ENCODE peak calls at places on chromosomes 4 and X, in seven cellular contexts. One of them, this sample, is unnamed.

GRCh38 chr4:159639924-159640323 is 537.0 kb downstream of the RAPGEF2 start:
- DNase-seq in PC-3: no peak
- DNase-seq in coronary artery: no peak
- DNase-seq in nephron progenitor cell: no peak
- DNase-seq in transverse colon: no peak
- DNase-seq in fibroblast of lung: no peak
- DNase-seq in WTC11: no peak
- DNase-seq in this sample: no peak

GRCh38 chr4:24472514-24473308 is 111.6 kb downstream of the DHX15 start:
- DNase-seq in nephron progenitor cell: peak; percentile 85
- DNase-seq in fibroblast of lung: peak; percentile 88
- DNase-seq in PC-3: peak; percentile 65
- DNase-seq in coronary artery: peak; percentile 84
- DNase-seq in WTC11: peak; percentile 86
- DNase-seq in transverse colon: peak; percentile 72
- DNase-seq in this sample: peak; percentile 90

GRCh38 chr4:148310756-148311155 is 131.5 kb downstream of the NR3C2 start:
- DNase-seq in transverse colon: no peak
- DNase-seq in PC-3: no peak
- DNase-seq in nephron progenitor cell: no peak
- DNase-seq in fibroblast of lung: no peak
- DNase-seq in coronary artery: no peak
- DNase-seq in WTC11: no peak
- DNase-seq in this sample: no peak

GRCh38 chr4:11782859-11783258 is 354.2 kb upstream of the HS3ST1 start:
- DNase-seq in PC-3: no peak
- DNase-seq in nephron progenitor cell: no peak
- DNase-seq in WTC11: no peak
- DNase-seq in coronary artery: no peak
- DNase-seq in fibroblast of lung: no peak
- DNase-seq in transverse colon: no peak
- DNase-seq in this sample: no peak

GRCh38 chrX:40853816-40854123 is 118.4 kb upstream of the MED14 start:
- DNase-seq in WTC11: no peak
- DNase-seq in coronary artery: no peak
- DNase-seq in transverse colon: no peak
- DNase-seq in nephron progenitor cell: no peak
- DNase-seq in fibroblast of lung: no peak
- DNase-seq in PC-3: no peak
- DNase-seq in this sample: no peak

GRCh38 chr4:118034061-118034785 is at the start of gene NDST3:
- DNase-seq in nephron progenitor cell: peak; percentile 62
- DNase-seq in fibroblast of lung: peak; percentile 65
- DNase-seq in WTC11: peak; percentile 69
- DNase-seq in transverse colon: peak; percentile 39
- DNase-seq in coronary artery: no peak
- DNase-seq in PC-3: peak; percentile 66
- DNase-seq in this sample: no peak

GRCh38 chrX:1592128-1592862 is 891 bp downstream of the AKAP17A start:
- DNase-seq in coronary artery: no peak
- DNase-seq in WTC11: peak; percentile 36
- DNase-seq in PC-3: peak; percentile 19
- DNase-seq in fibroblast of lung: peak; percentile 12
- DNase-seq in transverse colon: peak; percentile 38
- DNase-seq in nephron progenitor cell: peak; percentile 37
- DNase-seq in this sample: no peak

GRCh38 chrX:56564921-56565861 is 1.8 kb downstream of the UBQLN2 start:
- DNase-seq in coronary artery: no peak
- DNase-seq in fibroblast of lung: no peak
- DNase-seq in transverse colon: no peak
- DNase-seq in PC-3: no peak
- DNase-seq in WTC11: no peak
- DNase-seq in nephron progenitor cell: peak; percentile 2
- DNase-seq in this sample: no peak

GRCh38 chrX:16466640-16467432 is 183.1 kb upstream of the S100G start:
- DNase-seq in coronary artery: no peak
- DNase-seq in fibroblast of lung: no peak
- DNase-seq in PC-3: peak; percentile 84
- DNase-seq in WTC11: no peak
- DNase-seq in nephron progenitor cell: no peak
- DNase-seq in transverse colon: no peak
- DNase-seq in this sample: no peak

GRCh38 chr4:139099366-139099982 is 77.5 kb downstream of the ELF2 start:
- DNase-seq in fibroblast of lung: peak; percentile 86
- DNase-seq in PC-3: peak; percentile 81
- DNase-seq in transverse colon: peak; percentile 71
- DNase-seq in nephron progenitor cell: peak; percentile 75
- DNase-seq in coronary artery: no peak
- DNase-seq in WTC11: peak; percentile 74
- DNase-seq in this sample: no peak

GRCh38 chr4:7581477-7581876 is 146.7 kb upstream of the PSAPL1 start:
- DNase-seq in WTC11: peak; percentile 78
- DNase-seq in transverse colon: no peak
- DNase-seq in fibroblast of lung: peak; percentile 12
- DNase-seq in nephron progenitor cell: peak; percentile 92
- DNase-seq in coronary artery: no peak
- DNase-seq in PC-3: no peak
- DNase-seq in this sample: peak; percentile 80

GRCh38 chr4:151690884-151691283 is 69.9 kb downstream of the GATB start:
- DNase-seq in fibroblast of lung: peak; percentile 28
- DNase-seq in WTC11: no peak
- DNase-seq in PC-3: no peak
- DNase-seq in transverse colon: no peak
- DNase-seq in nephron progenitor cell: no peak
- DNase-seq in coronary artery: no peak
- DNase-seq in this sample: no peak

GRCh38 chr4:175998782-175999181 is 66.9 kb upstream of the WDR17 start:
- DNase-seq in coronary artery: no peak
- DNase-seq in fibroblast of lung: peak; percentile 5
- DNase-seq in transverse colon: no peak
- DNase-seq in PC-3: peak; percentile 50
- DNase-seq in WTC11: peak; percentile 39
- DNase-seq in nephron progenitor cell: peak; percentile 18
- DNase-seq in this sample: no peak

GRCh38 chr4:54654753-54655152 is 3.0 kb upstream of the KIT start:
- DNase-seq in PC-3: no peak
- DNase-seq in transverse colon: no peak
- DNase-seq in fibroblast of lung: no peak
- DNase-seq in nephron progenitor cell: no peak
- DNase-seq in WTC11: no peak
- DNase-seq in coronary artery: no peak
- DNase-seq in this sample: no peak

GRCh38 chrX:80812176-80812575 is 2.5 kb upstream of the BRWD3 start:
- DNase-seq in WTC11: peak; percentile 40
- DNase-seq in nephron progenitor cell: no peak
- DNase-seq in coronary artery: no peak
- DNase-seq in fibroblast of lung: peak; percentile 26
- DNase-seq in transverse colon: peak; percentile 19
- DNase-seq in PC-3: peak; percentile 26
- DNase-seq in this sample: no peak

GRCh38 chrX:134513091-134513490 is 53.1 kb downstream of the HPRT1 start:
- DNase-seq in nephron progenitor cell: no peak
- DNase-seq in coronary artery: no peak
- DNase-seq in transverse colon: no peak
- DNase-seq in fibroblast of lung: peak; percentile 18
- DNase-seq in WTC11: no peak
- DNase-seq in PC-3: peak; percentile 42
- DNase-seq in this sample: no peak

GRCh38 chrX:154805696-154806091 is 409 bp upstream of the MPP1 start:
- DNase-seq in PC-3: no peak
- DNase-seq in fibroblast of lung: peak; percentile 43
- DNase-seq in coronary artery: no peak
- DNase-seq in nephron progenitor cell: no peak
- DNase-seq in transverse colon: no peak
- DNase-seq in WTC11: no peak
- DNase-seq in this sample: no peak

GRCh38 chrX:100658936-100659335 is 14.9 kb downstream of the SRPX2 start:
- DNase-seq in coronary artery: no peak
- DNase-seq in PC-3: no peak
- DNase-seq in nephron progenitor cell: no peak
- DNase-seq in WTC11: no peak
- DNase-seq in fibroblast of lung: peak; percentile 35
- DNase-seq in transverse colon: no peak
- DNase-seq in this sample: no peak

GRCh38 chr4:118680808-118681207 is 4.4 kb upstream of the METTL14 start:
- DNase-seq in coronary artery: no peak
- DNase-seq in fibroblast of lung: no peak
- DNase-seq in WTC11: no peak
- DNase-seq in nephron progenitor cell: no peak
- DNase-seq in PC-3: no peak
- DNase-seq in transverse colon: no peak
- DNase-seq in this sample: no peak

DNA sequence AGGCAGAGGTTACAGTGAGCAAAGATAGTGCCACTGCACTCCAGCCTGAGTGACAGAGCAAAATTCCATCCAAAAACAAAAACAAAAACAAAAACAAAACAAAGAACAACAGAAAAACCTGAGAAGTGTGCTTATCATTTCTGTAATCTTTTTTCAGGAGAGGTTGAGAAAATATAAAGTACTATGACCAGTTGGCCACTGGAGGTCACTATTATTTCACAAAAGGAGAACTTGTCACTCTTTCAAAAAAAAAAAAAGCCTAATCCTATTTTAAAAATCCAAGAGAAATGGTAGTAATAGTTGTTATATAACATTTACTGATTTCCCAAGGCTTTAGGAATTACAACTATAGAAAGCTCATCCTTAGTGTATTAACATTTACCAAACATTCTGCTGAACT is 24.9 kb upstream of the RNF150 start:
- DNase-seq in fibroblast of lung: peak; percentile 66
- DNase-seq in nephron progenitor cell: no peak
- DNase-seq in WTC11: no peak
- DNase-seq in coronary artery: no peak
- DNase-seq in transverse colon: no peak
- DNase-seq in PC-3: peak; percentile 51
- DNase-seq in this sample: no peak
- TF ChIP-seq CTCF in fibroblast of lung: no peak
- TF ChIP-seq CTCF in nephron progenitor cell: peak; percentile 69
- TF ChIP-seq CTCF in WTC11: no peak
- TF ChIP-seq CTCF in coronary artery: peak; percentile 22
- TF ChIP-seq CTCF in transverse colon: peak; percentile 38
- TF ChIP-seq CTCF in PC-3: peak; percentile 77
- TF ChIP-seq CTCF in this sample: peak; percentile 80

DNA sequence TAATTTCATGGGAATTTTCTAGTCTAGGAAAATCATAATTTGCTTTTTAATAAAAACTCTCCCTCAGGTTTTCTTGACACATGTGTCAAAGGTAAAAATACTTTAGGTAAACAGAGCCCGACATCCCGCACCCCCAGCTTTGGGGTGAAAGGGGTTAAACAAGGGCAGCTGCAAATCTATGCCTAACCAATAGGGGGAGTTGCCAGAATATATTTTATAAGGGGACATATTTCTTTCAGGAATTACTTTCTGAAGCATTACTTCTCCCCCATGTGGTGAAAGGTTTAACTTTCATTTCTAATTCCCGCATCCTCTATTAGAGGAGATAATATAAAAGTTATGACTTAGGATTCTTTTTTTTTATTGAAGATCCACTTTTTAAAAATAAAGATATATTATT is 53.9 kb upstream of the HEPH start:
- DNase-seq in coronary artery: no peak
- DNase-seq in PC-3: peak; percentile 51
- DNase-seq in transverse colon: peak; percentile 8
- DNase-seq in fibroblast of lung: peak; percentile 4
- DNase-seq in nephron progenitor cell: no peak
- DNase-seq in WTC11: peak; percentile 9
- DNase-seq in this sample: no peak
- TF ChIP-seq CTCF in coronary artery: no peak
- TF ChIP-seq CTCF in PC-3: peak; percentile 69
- TF ChIP-seq CTCF in transverse colon: peak; percentile 49
- TF ChIP-seq CTCF in fibroblast of lung: peak; percentile 38
- TF ChIP-seq CTCF in nephron progenitor cell: peak; percentile 27
- TF ChIP-seq CTCF in WTC11: peak; percentile 39
- TF ChIP-seq CTCF in this sample: peak; percentile 62

GRCh38 chr4:41319553-41319952 is 62.8 kb downstream of the UCHL1 start:
- DNase-seq in transverse colon: no peak
- DNase-seq in WTC11: no peak
- DNase-seq in coronary artery: no peak
- DNase-seq in fibroblast of lung: no peak
- DNase-seq in PC-3: peak; percentile 89
- DNase-seq in nephron progenitor cell: no peak
- DNase-seq in this sample: no peak

GRCh38 chr4:41320278-41320677 is 63.5 kb downstream of the UCHL1 start:
- DNase-seq in fibroblast of lung: no peak
- DNase-seq in PC-3: peak; percentile 68
- DNase-seq in coronary artery: no peak
- DNase-seq in WTC11: no peak
- DNase-seq in transverse colon: no peak
- DNase-seq in nephron progenitor cell: no peak
- DNase-seq in this sample: no peak

GRCh38 chr4:41318839-41319530 is 62.3 kb downstream of the UCHL1 start:
- DNase-seq in coronary artery: no peak
- DNase-seq in nephron progenitor cell: no peak
- DNase-seq in WTC11: no peak
- DNase-seq in fibroblast of lung: no peak
- DNase-seq in transverse colon: no peak
- DNase-seq in PC-3: peak; percentile 88
- DNase-seq in this sample: no peak

GRCh38 chr4:41321216-41321945 is 64.7 kb downstream of the UCHL1 start:
- DNase-seq in nephron progenitor cell: no peak
- DNase-seq in fibroblast of lung: no peak
- DNase-seq in PC-3: no peak
- DNase-seq in coronary artery: no peak
- DNase-seq in transverse colon: no peak
- DNase-seq in WTC11: no peak
- DNase-seq in this sample: no peak

DNA sequence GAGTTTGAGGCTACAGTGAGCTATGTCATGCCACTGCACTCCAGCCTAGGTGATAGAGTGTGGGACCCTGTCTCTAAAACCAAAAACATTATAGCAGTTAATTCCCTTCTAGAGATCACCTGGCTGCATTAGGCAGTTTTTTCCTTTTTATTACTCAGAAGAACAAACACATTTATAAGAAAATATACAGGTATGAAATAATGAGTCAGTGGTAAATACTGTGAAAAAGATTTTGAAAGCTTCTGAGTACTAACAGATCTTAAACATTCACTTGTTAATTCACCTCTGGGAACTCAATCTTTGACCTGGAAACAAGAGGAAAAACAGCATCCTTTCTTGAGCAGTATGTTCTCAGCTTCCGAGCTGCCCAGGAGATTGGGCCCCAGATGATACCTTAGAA is 64.1 kb downstream of the UCHL1 start:
- DNase-seq in PC-3: peak; percentile 59
- DNase-seq in coronary artery: no peak
- DNase-seq in WTC11: no peak
- DNase-seq in nephron progenitor cell: no peak
- DNase-seq in fibroblast of lung: no peak
- DNase-seq in transverse colon: no peak
- DNase-seq in this sample: no peak
- TF ChIP-seq CTCF in PC-3: no peak
- TF ChIP-seq CTCF in coronary artery: no peak
- TF ChIP-seq CTCF in WTC11: no peak
- TF ChIP-seq CTCF in nephron progenitor cell: no peak
- TF ChIP-seq CTCF in fibroblast of lung: no peak
- TF ChIP-seq CTCF in transverse colon: no peak
- TF ChIP-seq CTCF in this sample: no peak

DNA sequence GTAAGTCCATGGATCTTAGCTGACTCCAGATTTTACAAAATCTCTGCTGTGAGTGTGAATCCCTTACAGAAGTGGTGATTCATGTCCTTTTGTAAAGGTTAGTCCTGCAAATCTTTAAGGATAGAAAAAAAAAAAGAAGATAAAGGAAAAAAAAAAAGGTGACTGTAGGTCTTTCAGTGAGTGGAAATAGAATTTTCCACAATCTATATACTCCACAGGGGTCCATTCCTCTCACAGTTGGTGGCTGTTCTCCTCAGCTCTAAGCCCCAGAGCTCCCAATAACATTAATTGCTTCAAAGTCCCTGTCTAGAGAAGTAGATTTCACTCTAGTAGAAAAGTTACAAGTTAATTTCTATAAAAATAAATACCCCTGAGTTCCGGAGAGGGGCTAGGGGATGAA is 189.1 kb downstream of the NDST4 start:
- DNase-seq in coronary artery: no peak
- DNase-seq in WTC11: no peak
- DNase-seq in nephron progenitor cell: no peak
- DNase-seq in PC-3: no peak
- DNase-seq in transverse colon: no peak
- DNase-seq in fibroblast of lung: no peak
- DNase-seq in this sample: no peak
- TF ChIP-seq CTCF in coronary artery: no peak
- TF ChIP-seq CTCF in WTC11: no peak
- TF ChIP-seq CTCF in nephron progenitor cell: no peak
- TF ChIP-seq CTCF in PC-3: no peak
- TF ChIP-seq CTCF in transverse colon: no peak
- TF ChIP-seq CTCF in fibroblast of lung: no peak
- TF ChIP-seq CTCF in this sample: no peak

This sample was measured in type B pancreatic cell.